ENCODE peak calls at places on chromosomes 2 and 18, in ten cellular contexts. A is thyroid gland; V is stimulated activated CD4-positive, alpha-beta T cell treated with anti-CD3 and anti-CD28 coated beads, Interleukin-4, amount 100 ng/mL, for 4 hours; O is fibroblast of lung; S is colonic mucosa; C is sigmoid colon; L is pancreas; J is OCI-LY7; G is NCI-H1092; B is T follicular helper cell. D is an unnamed sample.

GRCh38 chr2:217685255-217685605 is 317.6 kb downstream of the TNS1 start:
- DNase-seq in L (no peak), B (no peak), J (no peak), G (no peak), C (peak), S (peak), A (peak), O (peak), V (no peak), D (peak)

GRCh38 chr18:9137168-9138066 is 836 bp downstream of the ANKRD12 start:
- DNase-seq in L (peak), V (peak), C (peak), B (peak), J (peak), S (peak), G (peak), O (peak), A (peak), D (peak)

GRCh38 chr18:10388380-10388779 is 66.1 kb upstream of the APCDD1 start:
- DNase-seq in V (no peak), G (no peak), L (no peak), A (no peak), O (no peak), B (no peak), C (no peak), J (no peak), S (no peak), D (no peak)

GRCh38 chr2:186274936-186275575 is 211.0 kb upstream of the ZC3H15 start:
- DNase-seq in V (no peak), B (no peak), C (no peak), L (no peak), A (no peak), J (no peak), S (no peak), G (no peak), O (peak), D (peak)

GRCh38 chr18:67068608-67069007 is 447.9 kb downstream of the DSEL start:
- DNase-seq in O (no peak), S (no peak), J (no peak), A (no peak), V (no peak), L (no peak), B (no peak), C (no peak), G (no peak), D (no peak)

GRCh38 chr2:141331127-141331526 is 799.7 kb downstream of the LRP1B start:
- DNase-seq in V (no peak), J (no peak), A (no peak), G (no peak), B (no peak), S (no peak), C (no peak), L (no peak), O (peak), D (peak)

GRCh38 chr2:33371304-33372090 is 105.0 kb upstream of the RASGRP3 start:
- DNase-seq in L (no peak), S (no peak), V (no peak), B (no peak), A (no peak), J (no peak), O (no peak), G (no peak), C (no peak), D (no peak)

GRCh38 chr2:111654829-111655228 is 229.2 kb downstream of the ANAPC1 start:
- DNase-seq in J (no peak), V (no peak), A (no peak), O (no peak), L (no peak), C (no peak), G (no peak), S (no peak), B (no peak), D (no peak)

GRCh38 chr2:16508061-16508851 is 157.4 kb downstream of the CYRIA start:
- DNase-seq in G (no peak), A (peak), S (peak), V (no peak), B (no peak), L (peak), C (no peak), O (peak), J (no peak), D (no peak)

GRCh38 chr2:106343274-106343673 is 124.9 kb downstream of the RGPD3 start:
- DNase-seq in J (no peak), V (no peak), C (no peak), O (no peak), A (no peak), B (no peak), G (no peak), L (no peak), S (peak), D (no peak)

GRCh38 chr2:20115902-20116301 is 64.5 kb upstream of the LAPTM4A start:
- DNase-seq in J (no peak), O (no peak), B (no peak), V (no peak), A (no peak), C (no peak), G (no peak), S (peak), L (no peak), D (no peak)

GRCh38 chr2:43298496-43298895 is 72.1 kb upstream of the ZFP36L2 start:
- DNase-seq in O (no peak), L (no peak), A (no peak), C (no peak), V (no peak), B (no peak), J (no peak), S (no peak), G (no peak), D (no peak)

GRCh38 chr18:48100712-48101165 is 170.3 kb upstream of the SMAD2 start:
- DNase-seq in J (no peak), B (no peak), C (no peak), A (no peak), G (no peak), V (no peak), S (no peak), O (no peak), L (no peak), D (no peak)

GRCh38 chr2:100786297-100786658 is 33.7 kb upstream of the NPAS2 start:
- DNase-seq in J (no peak), G (no peak), O (peak), C (no peak), B (no peak), A (peak), S (peak), L (no peak), V (no peak), D (peak)

GRCh38 chr2:20682166-20682565 is 15.2 kb downstream of the GDF7 start:
- DNase-seq in A (no peak), L (no peak), B (no peak), V (no peak), J (no peak), C (no peak), O (no peak), G (no peak), S (no peak), D (peak)

GRCh38 chr2:85838641-85839040 is 50.1 kb downstream of the ST3GAL5 start:
- DNase-seq in G (no peak), J (no peak), S (no peak), B (no peak), O (no peak), V (no peak), A (no peak), L (no peak), C (no peak), D (no peak)

GRCh38 chr2:240604291-240604938 is 17.9 kb downstream of the CAPN10 start:
- DNase-seq in B (no peak), G (no peak), A (peak), C (peak), V (no peak), S (peak), O (peak), J (peak), L (peak), D (peak)

GRCh38 chr18:2964349-2965010 is 48.5 kb downstream of the LPIN2 start:
- DNase-seq in L (no peak), O (peak), B (no peak), G (no peak), J (no peak), V (no peak), A (no peak), S (no peak), C (no peak), D (no peak)

GRCh38 chr2:214019973-214020345 is 390.9 kb upstream of the VWC2L start:
- DNase-seq in A (no peak), S (no peak), C (no peak), B (no peak), J (no peak), L (no peak), V (no peak), O (no peak), G (no peak), D (peak)

GRCh38 chr18:59079264-59079972 is 60.3 kb upstream of the SEC11C start:
- DNase-seq in J (no peak), O (no peak), V (no peak), C (no peak), A (no peak), B (no peak), G (peak), S (no peak), L (no peak), D (no peak)

GRCh38 chr2:207474871-207475485 is 54.8 kb upstream of the CREB1 start:
- DNase-seq in G (no peak), S (peak), B (no peak), V (peak), O (peak), A (no peak), L (no peak), J (peak), C (no peak), D (peak)

GRCh38 chr2:99572798-99573197 is 83.0 kb upstream of the REV1 start:
- DNase-seq in V (no peak), A (peak), G (no peak), B (no peak), J (no peak), S (no peak), O (no peak), L (no peak), C (no peak), D (no peak)

GRCh38 chr2:96970248-96970875 is 16.0 kb downstream of the FAM178B start:
- DNase-seq in S (peak), L (no peak), B (no peak), V (no peak), C (no peak), O (no peak), A (peak), G (no peak), J (no peak), D (no peak)

GRCh38 chr2:96470636-96471035 is 34.5 kb downstream of the NEURL3 start:
- DNase-seq in J (no peak), C (no peak), O (peak), A (peak), B (peak), G (no peak), L (peak), V (peak), S (peak), D (no peak)

D was measured in HCEC 1CT.